ENCODE peak calls at places on chromosome 14, in five cellular contexts. K is GM23338; C is AG09309; L is CD8-positive, alpha-beta T cell; Y is BE2C. Z is an unnamed sample.

GRCh38 chr14:53022593-53022992 is 71.7 kb upstream of the FERMT2 start:
- DNase-seq in C (peak; percentile 82), Y (no peak), L (no peak), K (no peak), Z (no peak)

GRCh38 chr14:45177081-45177480 is 41.4 kb downstream of the FANCM start:
- DNase-seq in C (peak; percentile 77), L (no peak), Y (no peak), K (no peak), Z (no peak)

GRCh38 chr14:51368721-51369163 is 128.7 kb downstream of the TMX1 start:
- DNase-seq in Y (no peak), C (peak; percentile 87), K (peak; percentile 19), L (no peak), Z (no peak)

GRCh38 chr14:92644166-92644565 is 104.3 kb downstream of the LGMN start:
- DNase-seq in K (no peak), L (no peak), C (no peak), Y (no peak), Z (peak; percentile 44)

GRCh38 chr14:85254718-85255117 is 275.2 kb upstream of the FLRT2 start:
- DNase-seq in L (no peak), Y (no peak), K (no peak), C (no peak), Z (no peak)

GRCh38 chr14:61341275-61342210 is 20.2 kb downstream of the PRKCH start:
- DNase-seq in Y (no peak), K (no peak), C (no peak), L (no peak), Z (no peak)

GRCh38 chr14:71610797-71611196 is 321.4 kb upstream of the RGS6 start:
- DNase-seq in L (no peak), Y (peak; percentile 36), K (no peak), C (no peak), Z (no peak)

GRCh38 chr14:60652674-60653387 is 3.6 kb upstream of the SIX1 start:
- DNase-seq in Y (no peak), L (no peak), C (no peak), K (peak; percentile 48), Z (no peak)

GRCh38 chr14:76719664-76720063 is 41.6 kb upstream of the VASH1 start:
- DNase-seq in L (no peak), C (no peak), K (no peak), Y (no peak), Z (no peak)

GRCh38 chr14:72610096-72610830 is 283.6 kb downstream of the DPF3 start:
- DNase-seq in K (no peak), Y (no peak), C (no peak), L (no peak), Z (no peak)

GRCh38 chr14:42095155-42095554 is 488.5 kb downstream of the LRFN5 start:
- DNase-seq in C (no peak), L (no peak), Y (no peak), K (no peak), Z (no peak)

GRCh38 chr14:75242546-75243273 is 35.9 kb upstream of the FOS start:
- DNase-seq in Y (no peak), L (no peak), C (peak; percentile 57), K (no peak), Z (no peak)

GRCh38 chr14:44404599-44405349 is 102.3 kb downstream of the FSCB start:
- DNase-seq in L (no peak), K (no peak), Y (no peak), C (no peak), Z (no peak)

GRCh38 chr14:74516451-74517155 is 23.0 kb downstream of the ISCA2 start:
- DNase-seq in K (peak; percentile 55), Y (no peak), C (no peak), L (no peak), Z (no peak)

GRCh38 chr14:65074449-65075155 is 27.7 kb downstream of the MAX start:
- DNase-seq in K (no peak), C (no peak), L (no peak), Y (no peak), Z (no peak)

GRCh38 chr14:92687681-92688433 is 60.6 kb downstream of the LGMN start:
- DNase-seq in C (no peak), K (peak; percentile 64), Y (peak; percentile 50), L (no peak), Z (no peak)

GRCh38 chr14:52241102-52241793 is 26.2 kb upstream of the PTGDR start:
- DNase-seq in Y (no peak), L (no peak), K (no peak), C (peak; percentile 73), Z (no peak)

GRCh38 chr14:60396718-60397343 is 89.0 kb downstream of the C14orf39 start:
- DNase-seq in C (peak; percentile 7), Y (no peak), K (peak; percentile 25), L (no peak), Z (no peak)

GRCh38 chr14:23601424-23601823 is 22.8 kb upstream of the JPH4 start:
- DNase-seq in K (no peak), L (no peak), Y (no peak), C (no peak), Z (no peak)

GRCh38 chr14:106850913-106851825 is 1324.8 kb downstream of the TMEM121 start:
- DNase-seq in Y (no peak), K (no peak), L (no peak), C (no peak), Z (no peak)

GRCh38 chr14:69633238-69633637 is 21.8 kb downstream of the SUSD6 start:
- DNase-seq in L (no peak), Y (no peak), C (no peak), K (peak; percentile 58), Z (no peak)

GRCh38 chr14:102579696-102580551 is 12.5 kb upstream of the RCOR1 start:
- DNase-seq in K (no peak), C (peak; percentile 20), Y (peak; percentile 59), L (no peak), Z (no peak)

GRCh38 chr14:20427231-20428009 is 8.5 kb downstream of the KLHL33 start:
- DNase-seq in K (no peak), L (no peak), Y (no peak), C (no peak), Z (no peak)

GRCh38 chr14:41051801-41052200 is 554.9 kb upstream of the LRFN5 start:
- DNase-seq in Y (no peak), C (no peak), K (peak; percentile 63), L (no peak), Z (no peak)

GRCh38 chr14:30193791-30194407 is 266.3 kb upstream of the PRKD1 start:
- DNase-seq in C (peak; percentile 81), Y (no peak), L (no peak), K (no peak), Z (no peak)

GRCh38 chr14:75280448-75280830 is 1.8 kb downstream of the FOS start:
- DNase-seq in C (no peak), L (no peak), Y (no peak), K (no peak), Z (no peak)

GRCh38 chr14:88706425-88706824 is 86.3 kb downstream of the EML5 start:
- DNase-seq in Y (no peak), L (no peak), K (no peak), C (no peak), Z (no peak)

GRCh38 chr14:96364911-96365310 is 1.6 kb downstream of the GSKIP start:
- DNase-seq in Y (no peak), L (no peak), C (no peak), K (no peak), Z (no peak)
- H3K4me3 ChIP-seq in Y (peak overlapping the region; percentile 97), L (no peak overlapping the region), C (no peak overlapping the region), K (peak overlapping the region; percentile 92), Z (peak overlapping the region; percentile 94)

DNA sequence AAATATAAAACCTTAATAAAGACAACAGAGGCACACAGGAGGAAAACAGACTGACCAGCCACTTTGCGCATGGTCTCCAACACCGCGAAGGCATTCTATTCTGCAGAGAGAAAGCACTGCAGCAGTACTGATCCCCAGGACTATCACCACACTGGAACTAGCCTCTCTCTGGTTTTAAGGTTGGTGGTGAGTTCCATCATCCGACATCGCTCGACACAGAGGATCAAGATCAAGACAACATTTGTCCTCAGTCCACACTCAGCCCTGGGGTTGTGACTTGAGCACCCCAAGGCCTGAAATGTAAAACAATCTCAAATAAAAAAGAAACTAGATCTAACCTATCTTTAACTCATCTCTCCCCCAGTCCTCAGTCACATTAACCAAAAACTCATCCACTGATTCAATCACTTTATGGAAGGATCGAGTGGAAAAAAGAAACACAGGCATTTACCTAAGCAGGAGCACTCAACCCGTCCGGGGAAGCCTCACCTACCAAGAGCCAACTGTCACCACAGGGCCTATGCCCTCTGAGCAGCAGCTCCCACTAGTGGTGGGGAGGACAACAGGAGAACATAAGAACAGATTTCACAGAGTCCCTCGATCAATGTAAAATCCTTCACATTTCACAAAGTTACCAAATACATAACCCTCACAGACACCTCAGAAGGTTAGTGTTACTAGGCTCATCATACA is 17.7 kb downstream of the STXBP6 start:
- DNase-seq in K (peak; percentile 65), Y (peak; percentile 40), L (no peak), C (no peak), Z (no peak)
- TF ChIP-seq CTCF in K (peak; percentile 70), Y (peak; percentile 51), L (no peak), C (peak; percentile 24), Z (peak; percentile 68)

GRCh38 chr14:90402009-90402408 is 5.2 kb downstream of the CALM1 start:
- DNase-seq in Y (no peak), C (no peak), K (no peak), L (no peak), Z (no peak)
- H3K4me3 ChIP-seq in Y (no peak overlapping the region), C (no peak overlapping the region), K (no peak overlapping the region), L (no peak overlapping the region), Z (no peak overlapping the region)

GRCh38 chr14:54893151-54893760 is 9.4 kb downstream of the GCH1 start:
- DNase-seq in L (no peak), C (no peak), Y (peak; percentile 55), K (peak; percentile 70), Z (no peak)
- TF ChIP-seq CTCF in L (peak; percentile 79), C (peak; percentile 65), Y (peak; percentile 85), K (peak; percentile 89), Z (peak; percentile 80)

GRCh38 chr14:22505751-22506710 is 83.0 kb downstream of the DAD1 start:
- DNase-seq in Y (no peak), C (no peak), K (no peak), L (no peak), Z (no peak)
- H3K4me3 ChIP-seq in Y (no peak overlapping the region), C (no peak overlapping the region), K (no peak overlapping the region), L (peak overlapping the region; percentile 49), Z (no peak overlapping the region)

DNA sequence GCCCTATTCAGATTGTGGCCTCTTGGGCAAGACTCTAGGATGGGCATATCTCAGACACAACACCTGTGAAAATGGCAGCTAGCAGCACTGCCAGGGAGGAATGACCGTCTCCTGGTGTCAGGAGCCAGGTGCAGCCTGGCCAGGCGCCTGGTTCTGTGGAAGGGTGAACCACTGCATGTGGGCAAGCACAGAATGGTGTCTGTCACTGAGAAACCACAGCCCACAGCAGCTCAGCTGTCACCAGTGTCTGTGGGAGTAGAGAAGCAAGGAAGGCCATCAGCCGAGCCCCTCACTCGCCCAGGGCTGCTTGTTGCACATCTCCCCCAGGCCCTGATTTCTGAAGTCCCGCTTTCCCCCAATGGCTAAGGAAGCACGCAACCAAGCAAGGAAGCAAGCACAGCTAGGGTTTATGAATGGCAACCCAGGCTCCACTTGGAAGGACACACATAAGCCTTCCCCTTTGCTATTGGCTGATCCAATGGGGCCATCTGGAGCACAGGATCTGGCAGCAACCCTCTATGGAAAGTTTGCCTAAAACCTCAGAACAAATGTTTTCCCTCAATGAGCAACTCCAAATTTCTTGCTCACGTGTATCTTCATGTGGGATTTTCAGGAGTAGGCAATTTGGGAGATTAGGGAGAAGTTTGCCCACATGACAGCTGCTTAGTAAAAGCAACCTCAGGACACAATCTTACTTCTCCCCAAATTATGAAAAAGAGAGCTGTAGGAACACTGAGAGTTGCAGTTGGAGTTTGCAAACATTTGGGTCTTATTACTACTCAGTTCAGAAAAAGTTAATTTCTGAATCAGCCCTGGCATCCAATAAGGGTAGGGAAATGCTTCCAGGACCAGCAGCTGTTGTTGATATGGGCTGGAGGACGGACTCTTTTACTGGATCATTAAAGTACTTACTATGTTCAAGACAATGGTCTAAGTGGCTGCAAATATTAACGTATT is 44.7 kb downstream of the GPHB5 start:
- DNase-seq in K (no peak), Y (no peak), L (no peak), C (no peak), Z (no peak)
- TF ChIP-seq CTCF in K (no peak), Y (no peak), L (no peak), C (no peak), Z (no peak)